ENCODE peak calls at places on chromosomes 2 and 18, in six cellular contexts. One of them, this sample, is unnamed.
A peak's percentile ranks its signal among the peaks of the same experiment; 100 is the strongest.

GRCh38 chr2:152426801-152427200 is 91.8 kb downstream of the FMNL2 start:
- ATAC-seq in sciatic nerve: no peak
- ATAC-seq in aorta: no peak
- ATAC-seq in left cardiac atrium: no peak
- ATAC-seq in foreskin keratinocyte: peak; percentile 43
- ATAC-seq in natural killer cell: no peak
- ATAC-seq in this sample: no peak

GRCh38 chr18:30489890-30490643 is 552.5 kb downstream of the DSC3 start:
- ATAC-seq in left cardiac atrium: no peak
- ATAC-seq in aorta: no peak
- ATAC-seq in foreskin keratinocyte: no peak
- ATAC-seq in natural killer cell: no peak
- ATAC-seq in sciatic nerve: no peak
- ATAC-seq in this sample: no peak

GRCh38 chr2:65228249-65228750 is 669 bp downstream of the ACTR2 start:
- ATAC-seq in aorta: peak; percentile 44
- ATAC-seq in left cardiac atrium: peak; percentile 70
- ATAC-seq in sciatic nerve: peak; percentile 42
- ATAC-seq in natural killer cell: peak; percentile 39
- ATAC-seq in foreskin keratinocyte: peak; percentile 32
- ATAC-seq in this sample: peak; percentile 60

GRCh38 chr2:152620218-152620617 is 97.0 kb downstream of the PRPF40A start:
- ATAC-seq in foreskin keratinocyte: no peak
- ATAC-seq in aorta: no peak
- ATAC-seq in sciatic nerve: no peak
- ATAC-seq in left cardiac atrium: peak; percentile 72
- ATAC-seq in natural killer cell: no peak
- ATAC-seq in this sample: no peak

GRCh38 chr2:174863183-174863582 is 98.9 kb upstream of the CHRNA1 start:
- ATAC-seq in natural killer cell: no peak
- ATAC-seq in aorta: no peak
- ATAC-seq in left cardiac atrium: no peak
- ATAC-seq in sciatic nerve: no peak
- ATAC-seq in foreskin keratinocyte: no peak
- ATAC-seq in this sample: no peak

GRCh38 chr2:233846387-233847247 is 7.7 kb downstream of the HJURP start:
- ATAC-seq in foreskin keratinocyte: no peak
- ATAC-seq in aorta: no peak
- ATAC-seq in left cardiac atrium: peak; percentile 63
- ATAC-seq in natural killer cell: no peak
- ATAC-seq in sciatic nerve: no peak
- ATAC-seq in this sample: no peak

GRCh38 chr2:149766339-149766738 is 178.8 kb upstream of the MMADHC start:
- ATAC-seq in left cardiac atrium: peak; percentile 63
- ATAC-seq in aorta: no peak
- ATAC-seq in foreskin keratinocyte: no peak
- ATAC-seq in natural killer cell: no peak
- ATAC-seq in sciatic nerve: peak; percentile 48
- ATAC-seq in this sample: no peak

GRCh38 chr2:191540681-191541080 is 137.3 kb upstream of the NABP1 start:
- ATAC-seq in aorta: no peak
- ATAC-seq in sciatic nerve: no peak
- ATAC-seq in natural killer cell: no peak
- ATAC-seq in foreskin keratinocyte: no peak
- ATAC-seq in left cardiac atrium: no peak
- ATAC-seq in this sample: no peak

GRCh38 chr2:181780159-181781081 is 100.1 kb upstream of the NEUROD1 start:
- ATAC-seq in natural killer cell: no peak
- ATAC-seq in sciatic nerve: peak; percentile 17
- ATAC-seq in left cardiac atrium: peak; percentile 23
- ATAC-seq in foreskin keratinocyte: no peak
- ATAC-seq in aorta: no peak
- ATAC-seq in this sample: no peak

GRCh38 chr18:36194719-36195315 is 7.5 kb downstream of the MOCOS start:
- ATAC-seq in foreskin keratinocyte: no peak
- ATAC-seq in aorta: no peak
- ATAC-seq in left cardiac atrium: no peak
- ATAC-seq in natural killer cell: no peak
- ATAC-seq in sciatic nerve: no peak
- ATAC-seq in this sample: no peak

GRCh38 chr18:49499046-49499637 is 12.1 kb upstream of the C18orf32 start:
- ATAC-seq in aorta: no peak
- ATAC-seq in foreskin keratinocyte: no peak
- ATAC-seq in natural killer cell: no peak
- ATAC-seq in left cardiac atrium: no peak
- ATAC-seq in sciatic nerve: no peak
- ATAC-seq in this sample: no peak

GRCh38 chr18:34039194-34039593 is 185.5 kb downstream of the NOL4 start:
- ATAC-seq in aorta: no peak
- ATAC-seq in foreskin keratinocyte: no peak
- ATAC-seq in natural killer cell: no peak
- ATAC-seq in left cardiac atrium: no peak
- ATAC-seq in sciatic nerve: no peak
- ATAC-seq in this sample: no peak

GRCh38 chr2:121161272-121161671 is 123.7 kb downstream of the TFCP2L1 start:
- ATAC-seq in left cardiac atrium: no peak
- ATAC-seq in sciatic nerve: no peak
- ATAC-seq in foreskin keratinocyte: no peak
- ATAC-seq in natural killer cell: no peak
- ATAC-seq in aorta: no peak
- ATAC-seq in this sample: no peak

GRCh38 chr2:106350980-106351379 is 117.2 kb downstream of the RGPD3 start:
- ATAC-seq in left cardiac atrium: no peak
- ATAC-seq in aorta: no peak
- ATAC-seq in foreskin keratinocyte: no peak
- ATAC-seq in sciatic nerve: no peak
- ATAC-seq in natural killer cell: no peak
- ATAC-seq in this sample: no peak

GRCh38 chr2:20962939-20963543 is 80.8 kb downstream of the APOB start:
- ATAC-seq in natural killer cell: no peak
- ATAC-seq in sciatic nerve: peak; percentile 67
- ATAC-seq in foreskin keratinocyte: peak; percentile 80
- ATAC-seq in aorta: peak; percentile 77
- ATAC-seq in left cardiac atrium: peak; percentile 78
- ATAC-seq in this sample: peak; percentile 90

GRCh38 chr2:233312874-233313273 is 5.3 kb downstream of the SAG start:
- ATAC-seq in left cardiac atrium: no peak
- ATAC-seq in sciatic nerve: no peak
- ATAC-seq in aorta: no peak
- ATAC-seq in foreskin keratinocyte: no peak
- ATAC-seq in natural killer cell: no peak
- ATAC-seq in this sample: no peak

GRCh38 chr2:181178823-181179412 is 198.5 kb downstream of the UBE2E3 start:
- ATAC-seq in sciatic nerve: no peak
- ATAC-seq in foreskin keratinocyte: peak; percentile 62
- ATAC-seq in natural killer cell: peak; percentile 62
- ATAC-seq in left cardiac atrium: no peak
- ATAC-seq in aorta: no peak
- ATAC-seq in this sample: no peak

GRCh38 chr2:214192711-214193110 is 218.1 kb upstream of the VWC2L start:
- ATAC-seq in sciatic nerve: no peak
- ATAC-seq in aorta: no peak
- ATAC-seq in left cardiac atrium: no peak
- ATAC-seq in foreskin keratinocyte: no peak
- ATAC-seq in natural killer cell: no peak
- ATAC-seq in this sample: no peak

GRCh38 chr2:117698819-117699218 is 115.7 kb upstream of the DDX18 start:
- ATAC-seq in natural killer cell: no peak
- ATAC-seq in aorta: no peak
- ATAC-seq in sciatic nerve: no peak
- ATAC-seq in foreskin keratinocyte: no peak
- ATAC-seq in left cardiac atrium: no peak
- ATAC-seq in this sample: no peak

GRCh38 chr2:238415036-238415764 is 11.5 kb upstream of the ASB1 start:
- ATAC-seq in left cardiac atrium: no peak
- ATAC-seq in aorta: no peak
- ATAC-seq in natural killer cell: peak; percentile 91
- ATAC-seq in sciatic nerve: no peak
- ATAC-seq in foreskin keratinocyte: peak; percentile 21
- ATAC-seq in this sample: peak; percentile 8

GRCh38 chr2:24269270-24269669 is 91.1 kb downstream of the ITSN2 start:
- ATAC-seq in aorta: no peak
- ATAC-seq in left cardiac atrium: peak; percentile 31
- ATAC-seq in natural killer cell: no peak
- ATAC-seq in sciatic nerve: no peak
- ATAC-seq in foreskin keratinocyte: peak; percentile 93
- ATAC-seq in this sample: peak; percentile 58

GRCh38 chr2:212900715-212901114 is 250.7 kb downstream of the IKZF2 start:
- ATAC-seq in aorta: no peak
- ATAC-seq in natural killer cell: no peak
- ATAC-seq in sciatic nerve: no peak
- ATAC-seq in foreskin keratinocyte: no peak
- ATAC-seq in left cardiac atrium: peak; percentile 58
- ATAC-seq in this sample: peak; percentile 60

GRCh38 chr18:28541276-28541930 is 364.5 kb upstream of the CDH2 start:
- ATAC-seq in left cardiac atrium: peak; percentile 63
- ATAC-seq in sciatic nerve: peak; percentile 91
- ATAC-seq in aorta: no peak
- ATAC-seq in foreskin keratinocyte: no peak
- ATAC-seq in natural killer cell: no peak
- ATAC-seq in this sample: no peak

GRCh38 chr2:121144111-121144510 is 140.9 kb downstream of the TFCP2L1 start:
- ATAC-seq in foreskin keratinocyte: no peak
- ATAC-seq in natural killer cell: no peak
- ATAC-seq in aorta: no peak
- ATAC-seq in left cardiac atrium: no peak
- ATAC-seq in sciatic nerve: no peak
- ATAC-seq in this sample: no peak

GRCh38 chr2:26727641-26728561 is 35.4 kb downstream of the KCNK3 start:
- ATAC-seq in natural killer cell: peak; percentile 46
- ATAC-seq in left cardiac atrium: no peak
- ATAC-seq in aorta: no peak
- ATAC-seq in sciatic nerve: peak; percentile 31
- ATAC-seq in foreskin keratinocyte: peak; percentile 5
- ATAC-seq in this sample: no peak

GRCh38 chr2:64888591-64889309 is 100.4 kb upstream of the SLC1A4 start:
- ATAC-seq in foreskin keratinocyte: peak; percentile 91
- ATAC-seq in aorta: no peak
- ATAC-seq in left cardiac atrium: no peak
- ATAC-seq in sciatic nerve: peak; percentile 58
- ATAC-seq in natural killer cell: no peak
- ATAC-seq in this sample: peak; percentile 97

GRCh38 chr2:40448476-40449079 is 3.3 kb downstream of the SLC8A1 start:
- ATAC-seq in sciatic nerve: no peak
- ATAC-seq in left cardiac atrium: no peak
- ATAC-seq in foreskin keratinocyte: no peak
- ATAC-seq in aorta: no peak
- ATAC-seq in natural killer cell: no peak
- ATAC-seq in this sample: no peak

GRCh38 chr2:127121776-127122176 is 14.8 kb upstream of the BIN1 start:
- ATAC-seq in foreskin keratinocyte: peak; percentile 57
- ATAC-seq in left cardiac atrium: peak; percentile 93
- ATAC-seq in sciatic nerve: peak; percentile 86
- ATAC-seq in aorta: peak; percentile 75
- ATAC-seq in natural killer cell: no peak
- ATAC-seq in this sample: peak; percentile 11

GRCh38 chr2:64238799-64239198 is 94.6 kb upstream of the PELI1 start:
- ATAC-seq in left cardiac atrium: no peak
- ATAC-seq in foreskin keratinocyte: no peak
- ATAC-seq in aorta: no peak
- ATAC-seq in natural killer cell: no peak
- ATAC-seq in sciatic nerve: no peak
- ATAC-seq in this sample: no peak

GRCh38 chr2:105129722-105130232 is 91.9 kb downstream of the MRPS9 start:
- ATAC-seq in natural killer cell: no peak
- ATAC-seq in left cardiac atrium: no peak
- ATAC-seq in sciatic nerve: no peak
- ATAC-seq in foreskin keratinocyte: no peak
- ATAC-seq in aorta: no peak
- ATAC-seq in this sample: no peak

GRCh38 chr2:181991171-181991885 is 5.7 kb downstream of the PPP1R1C start:
- ATAC-seq in left cardiac atrium: no peak
- ATAC-seq in foreskin keratinocyte: no peak
- ATAC-seq in natural killer cell: no peak
- ATAC-seq in sciatic nerve: no peak
- ATAC-seq in aorta: no peak
- ATAC-seq in this sample: no peak

GRCh38 chr2:218615868-218616315 is 8.2 kb downstream of the PLCD4 start:
- ATAC-seq in left cardiac atrium: peak; percentile 14
- ATAC-seq in aorta: no peak
- ATAC-seq in foreskin keratinocyte: no peak
- ATAC-seq in sciatic nerve: no peak
- ATAC-seq in natural killer cell: no peak
- ATAC-seq in this sample: no peak

GRCh38 chr2:144183744-144184143 is 336.2 kb downstream of the ZEB2 start:
- ATAC-seq in foreskin keratinocyte: no peak
- ATAC-seq in sciatic nerve: peak; percentile 20
- ATAC-seq in aorta: no peak
- ATAC-seq in natural killer cell: peak; percentile 96
- ATAC-seq in left cardiac atrium: no peak
- ATAC-seq in this sample: peak; percentile 45

This sample was measured in esophagus mucosa.